ENCODE peak calls at places on chromosomes 6 and 20, in seven cellular contexts. I is SJSA1, Y is upper lobe of right lung, S is WERI-Rb-1, F is lung, N is iPS DF 6.9, X is ovary. P is an unnamed sample.

GRCh38 chr6:25215881-25216280 is 63.3 kb upstream of the CARMIL1 start:
- DNase-seq in I (no peak), Y (no peak), S (no peak), F (no peak), N (no peak), X (no peak), P (no peak)

GRCh38 chr6:103872683-103873082 is 987.0 kb downstream of the HACE1 start:
- DNase-seq in I (no peak), Y (no peak), S (no peak), F (no peak), N (no peak), X (no peak), P (peak)

GRCh38 chr6:25290306-25291060 is 11.3 kb downstream of the CARMIL1 start:
- DNase-seq in I (peak), Y (peak), S (no peak), F (peak), N (no peak), X (no peak), P (no peak)

GRCh38 chr6:35059606-35060355 is 81.4 kb downstream of the TCP11 start:
- DNase-seq in I (no peak), Y (no peak), S (no peak), F (no peak), N (no peak), X (no peak), P (no peak)

GRCh38 chr6:15462717-15463525 is 199.9 kb downstream of the DTNBP1 start:
- DNase-seq in I (peak), Y (no peak), S (no peak), F (no peak), N (no peak), X (no peak), P (no peak)

GRCh38 chr20:5030348-5031205 is 29.3 kb upstream of the SLC23A2 start:
- DNase-seq in I (no peak), Y (no peak), S (no peak), F (no peak), N (no peak), X (no peak), P (no peak)

GRCh38 chr6:46005254-46005653 is 10.4 kb downstream of the CLIC5 start:
- DNase-seq in I (no peak), Y (no peak), S (no peak), F (no peak), N (no peak), X (no peak), P (no peak)

GRCh38 chr6:168968228-168968627 is 285.4 kb downstream of the THBS2 start:
- DNase-seq in I (no peak), Y (no peak), S (peak), F (no peak), N (no peak), X (peak), P (peak)

GRCh38 chr6:116876635-116877611 is at the start of gene RFX6:
- DNase-seq in I (no peak), Y (peak), S (peak), F (no peak), N (no peak), X (no peak), P (no peak)

GRCh38 chr6:54112171-54112650 is 968 bp downstream of the MLIP start:
- DNase-seq in I (no peak), Y (no peak), S (no peak), F (no peak), N (no peak), X (no peak), P (no peak)

DNA sequence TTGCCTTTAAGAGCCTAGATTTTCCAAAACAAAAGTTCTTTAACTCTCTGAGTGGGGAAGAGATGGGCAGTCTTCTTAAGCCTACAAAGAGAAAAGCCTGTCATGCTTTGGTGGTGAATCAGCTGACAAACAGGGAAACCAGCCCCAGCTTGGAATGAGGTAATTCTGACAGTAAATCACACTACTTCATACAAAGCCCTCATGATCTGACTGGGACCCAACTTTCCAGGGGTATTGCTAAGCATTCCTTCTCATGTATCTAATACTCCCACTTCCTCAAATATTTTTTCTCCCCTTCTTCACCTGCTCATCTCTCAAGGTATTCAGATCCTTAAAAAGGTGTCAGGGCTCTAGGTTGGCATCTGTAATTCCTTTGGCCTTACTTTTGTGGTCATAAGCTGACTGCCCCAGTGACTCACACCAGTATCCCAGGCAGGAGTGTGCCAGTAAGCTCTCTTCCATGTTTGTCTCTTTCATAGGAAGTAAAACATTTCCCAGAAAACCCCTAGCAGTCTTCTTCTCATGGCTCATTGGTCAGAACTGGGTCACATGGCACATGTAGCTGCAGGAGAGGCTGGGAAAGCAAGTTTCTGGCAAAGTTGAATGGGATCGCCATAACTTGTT is 15.0 kb upstream of the TBC1D22B start:
- DNase-seq in I (peak), Y (no peak), S (no peak), F (peak), N (no peak), X (no peak), P (no peak)
- H3K4me3 ChIP-seq in I (no peak), Y (no peak), S (no peak), F (no peak), N (no peak), X (no peak), P (no peak)

GRCh38 chr6:38158762-38159350 is 339.3 kb downstream of the ZFAND3 start:
- DNase-seq in I (no peak), Y (peak), S (no peak), F (no peak), N (no peak), X (no peak), P (no peak)

GRCh38 chr6:38155576-38156204 is 336.2 kb downstream of the ZFAND3 start:
- DNase-seq in I (no peak), Y (peak), S (no peak), F (no peak), N (no peak), X (no peak), P (no peak)

GRCh38 chr6:38156818-38157565 is 337.5 kb downstream of the ZFAND3 start:
- DNase-seq in I (no peak), Y (no peak), S (no peak), F (no peak), N (no peak), X (no peak), P (no peak)

GRCh38 chr6:38155144-38155543 is 335.6 kb downstream of the ZFAND3 start:
- DNase-seq in I (no peak), Y (peak), S (no peak), F (no peak), N (no peak), X (no peak), P (no peak)

GRCh38 chr6:38157905-38158304 is 338.4 kb downstream of the ZFAND3 start:
- DNase-seq in I (no peak), Y (peak), S (peak), F (no peak), N (no peak), X (no peak), P (no peak)
- H3K4me3 ChIP-seq in I (no peak), Y (no peak), S (no peak), F (no peak), N (no peak), X (no peak), P (no peak)

DNA sequence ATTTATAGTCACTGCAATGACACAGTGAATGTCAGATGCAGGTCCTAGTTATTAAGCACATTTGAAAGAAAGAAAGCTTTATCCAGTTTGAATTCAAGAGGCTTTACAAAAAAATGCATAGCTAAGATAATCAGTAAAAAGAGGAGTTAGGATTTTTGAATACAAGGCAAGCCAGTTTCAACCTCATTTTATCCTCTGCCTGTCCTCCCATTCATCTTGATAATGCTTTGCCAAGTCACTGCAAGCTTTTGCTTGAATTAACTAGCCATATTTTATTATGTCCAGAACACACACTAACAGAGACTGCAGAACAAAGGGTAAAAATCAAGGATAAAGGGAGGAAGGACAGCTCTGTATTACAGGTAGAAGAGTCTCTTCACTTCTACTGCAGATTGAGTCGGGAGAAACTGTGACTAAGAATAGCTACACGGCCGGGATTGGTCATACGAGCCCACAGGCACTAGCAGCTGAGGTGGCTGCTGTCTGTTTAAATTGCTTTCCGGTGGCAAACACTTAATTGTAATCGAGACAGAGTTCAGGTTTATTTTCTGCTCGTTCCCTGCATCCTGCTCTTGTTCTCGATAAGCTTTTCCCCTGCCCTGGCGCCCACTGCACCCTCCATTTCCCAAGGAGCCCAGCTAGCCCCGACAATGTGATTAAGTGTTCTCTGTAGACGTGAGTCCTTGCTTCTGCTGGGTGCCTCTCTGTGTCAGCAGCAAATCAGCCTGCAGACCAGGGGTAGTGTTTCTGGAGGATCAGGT is 30.5 kb upstream of the AKAP12 start:
- DNase-seq in I (no peak), Y (no peak), S (no peak), F (no peak), N (no peak), X (no peak), P (peak)
- H3K4me3 ChIP-seq in I (no peak), Y (no peak), S (no peak), F (no peak), N (no peak), X (no peak), P (no peak)

GRCh38 chr6:166244353-166245045 is 63.7 kb downstream of the PRR18 start:
- DNase-seq in I (no peak), Y (no peak), S (no peak), F (no peak), N (no peak), X (no peak), P (no peak)
- H3K4me3 ChIP-seq in I (no peak), Y (no peak), S (no peak), F (no peak), N (no peak), X (no peak), P (no peak)

GRCh38 chr6:152201134-152201533 is 393.7 kb downstream of the ESR1 start:
- DNase-seq in I (no peak), Y (no peak), S (no peak), F (no peak), N (no peak), X (no peak), P (peak)

GRCh38 chr6:152195896-152196295 is 388.4 kb downstream of the ESR1 start:
- DNase-seq in I (no peak), Y (no peak), S (no peak), F (no peak), N (no peak), X (no peak), P (no peak)
- H3K4me3 ChIP-seq in I (no peak), Y (no peak), S (no peak), F (no peak), N (no peak), X (no peak), P (no peak)

GRCh38 chr20:63014287-63014686 is 7.5 kb upstream of the BHLHE23 start:
- DNase-seq in I (no peak), Y (no peak), S (no peak), F (no peak), N (no peak), X (no peak), P (no peak)
- H3K4me3 ChIP-seq in I (no peak), Y (no peak), S (no peak), F (no peak), N (no peak), X (no peak), P (no peak)

P was measured in HAP-1.